ENCODE peak calls at places on chromosomes 13 and 19, in six cellular contexts. A is uterus; O is activated CD8-positive, alpha-beta T cell treated with anti-CD3 and anti-CD28 coated beads for 36 hours; G is AG04450; X is AG09309; C is breast epithelium. J is an unnamed sample.
A peak's percentile ranks its signal among the peaks of the same experiment; 100 is the strongest.

GRCh38 chr19:41705393-41706174 is 2.8 kb upstream of the CEACAM5 start:
- DNase-seq in A (no peak), O (peak; percentile 58), G (no peak), X (no peak), C (no peak), J (no peak)

GRCh38 chr13:34254366-34254765 is 436.4 kb downstream of the RFC3 start:
- DNase-seq in A (no peak), O (no peak), G (no peak), X (no peak), C (no peak), J (no peak)

GRCh38 chr13:27505792-27506191 is 55.4 kb upstream of the MTIF3 start:
- DNase-seq in A (no peak), O (no peak), G (no peak), X (no peak), C (no peak), J (no peak)

GRCh38 chr13:98279473-98280175 is 102.6 kb upstream of the RNF113B start:
- DNase-seq in A (no peak), O (peak; percentile 11), G (no peak), X (no peak), C (no peak), J (no peak)

GRCh38 chr13:101149735-101150380 is 266.4 kb downstream of the NALCN start:
- DNase-seq in A (no peak), O (peak; percentile 8), G (peak; percentile 34), X (no peak), C (no peak), J (no peak)

GRCh38 chr19:1177322-1178114 is 3.5 kb upstream of the SBNO2 start:
- DNase-seq in A (peak; percentile 41), O (no peak), G (peak; percentile 87), X (peak; percentile 93), C (no peak), J (no peak)

GRCh38 chr19:7382694-7383093 is 34.0 kb downstream of the ARHGEF18 start:
- DNase-seq in A (no peak), O (no peak), G (no peak), X (no peak), C (no peak), J (no peak)

GRCh38 chr13:26468203-26468602 is 89.3 kb upstream of the WASF3 start:
- DNase-seq in A (no peak), O (no peak), G (no peak), X (no peak), C (no peak), J (no peak)

GRCh38 chr13:57631607-57632275 is at the start of gene PCDH17:
- DNase-seq in A (no peak), O (peak; percentile 2), G (no peak), X (no peak), C (peak; percentile 50), J (peak; percentile 29)

GRCh38 chr13:94710081-94710809 is 2.1 kb downstream of the SOX21 start:
- DNase-seq in A (no peak), O (no peak), G (no peak), X (no peak), C (no peak), J (no peak)

GRCh38 chr13:32117696-32118095 is 86.1 kb downstream of the FRY start:
- DNase-seq in A (no peak), O (no peak), G (no peak), X (no peak), C (no peak), J (no peak)

GRCh38 chr19:5397804-5398692 is 57.2 kb upstream of the ZNRF4 start:
- DNase-seq in A (no peak), O (peak; percentile 11), G (no peak), X (no peak), C (no peak), J (peak; percentile 40)

GRCh38 chr13:48596128-48596429 is 57.6 kb upstream of the CYSLTR2 start:
- DNase-seq in A (no peak), O (no peak), G (no peak), X (no peak), C (no peak), J (no peak)

GRCh38 chr19:29029271-29029670 is 183.7 kb downstream of the UQCRFS1 start:
- DNase-seq in A (no peak), O (no peak), G (no peak), X (peak; percentile 5), C (no peak), J (no peak)

GRCh38 chr13:43383488-43384165 is 360.2 kb downstream of the DNAJC15 start:
- DNase-seq in A (no peak), O (no peak), G (no peak), X (no peak), C (no peak), J (no peak)

GRCh38 chr13:99285432-99286182 is 21.6 kb downstream of the GPR183 start:
- DNase-seq in A (peak; percentile 45), O (no peak), G (no peak), X (no peak), C (no peak), J (no peak)

GRCh38 chr13:50617134-50617721 is 226.3 kb downstream of the DLEU7 start:
- DNase-seq in A (no peak), O (no peak), G (no peak), X (peak; percentile 96), C (no peak), J (no peak)

GRCh38 chr13:45055902-45056648 is 64.2 kb upstream of the GTF2F2 start:
- DNase-seq in A (peak; percentile 40), O (peak; percentile 49), G (no peak), X (peak; percentile 46), C (no peak), J (no peak)

GRCh38 chr13:44819245-44819644 is 170.0 kb downstream of the NUFIP1 start:
- DNase-seq in A (no peak), O (peak; percentile 27), G (peak; percentile 61), X (no peak), C (no peak), J (no peak)

GRCh38 chr13:38667526-38668094 is 19.3 kb upstream of the FREM2 start:
- DNase-seq in A (no peak), O (no peak), G (no peak), X (no peak), C (no peak), J (no peak)
- TF ChIP-seq CTCF in A (no peak), O (no peak), G (no peak), X (no peak), C (no peak), J (no peak)

GRCh38 chr19:14974488-14974887 is 5.2 kb downstream of the SLC1A6 start:
- DNase-seq in A (no peak), O (no peak), G (no peak), X (no peak), C (no peak), J (no peak)

GRCh38 chr19:14977128-14977527 is 2.5 kb downstream of the SLC1A6 start:
- DNase-seq in A (no peak), O (no peak), G (no peak), X (no peak), C (no peak), J (no peak)

GRCh38 chr19:14979136-14979497 is 547 bp downstream of the SLC1A6 start:
- DNase-seq in A (no peak), O (no peak), G (no peak), X (no peak), C (no peak), J (no peak)

GRCh38 chr19:14978377-14978776 is 1.3 kb downstream of the SLC1A6 start:
- DNase-seq in A (no peak), O (no peak), G (no peak), X (no peak), C (no peak), J (no peak)

GRCh38 chr19:14979498-14980255 is at the start of gene SLC1A6:
- DNase-seq in A (no peak), O (no peak), G (no peak), X (no peak), C (no peak), J (no peak)
- TF ChIP-seq CTCF in A (no peak), O (no peak), G (no peak), X (no peak), C (no peak), J (no peak)

GRCh38 chr13:40387775-40388174 is 278.7 kb downstream of the FOXO1 start:
- DNase-seq in A (no peak), O (no peak), G (no peak), X (no peak), C (no peak), J (no peak)

GRCh38 chr13:40388617-40389016 is 277.8 kb downstream of the FOXO1 start:
- DNase-seq in A (no peak), O (peak; percentile 94), G (no peak), X (no peak), C (no peak), J (no peak)

GRCh38 chr13:40389081-40389641 is 277.3 kb downstream of the FOXO1 start:
- DNase-seq in A (no peak), O (peak; percentile 65), G (no peak), X (no peak), C (no peak), J (no peak)

GRCh38 chr13:40391788-40392187 is 274.7 kb downstream of the FOXO1 start:
- DNase-seq in A (no peak), O (no peak), G (no peak), X (no peak), C (no peak), J (no peak)

DNA sequence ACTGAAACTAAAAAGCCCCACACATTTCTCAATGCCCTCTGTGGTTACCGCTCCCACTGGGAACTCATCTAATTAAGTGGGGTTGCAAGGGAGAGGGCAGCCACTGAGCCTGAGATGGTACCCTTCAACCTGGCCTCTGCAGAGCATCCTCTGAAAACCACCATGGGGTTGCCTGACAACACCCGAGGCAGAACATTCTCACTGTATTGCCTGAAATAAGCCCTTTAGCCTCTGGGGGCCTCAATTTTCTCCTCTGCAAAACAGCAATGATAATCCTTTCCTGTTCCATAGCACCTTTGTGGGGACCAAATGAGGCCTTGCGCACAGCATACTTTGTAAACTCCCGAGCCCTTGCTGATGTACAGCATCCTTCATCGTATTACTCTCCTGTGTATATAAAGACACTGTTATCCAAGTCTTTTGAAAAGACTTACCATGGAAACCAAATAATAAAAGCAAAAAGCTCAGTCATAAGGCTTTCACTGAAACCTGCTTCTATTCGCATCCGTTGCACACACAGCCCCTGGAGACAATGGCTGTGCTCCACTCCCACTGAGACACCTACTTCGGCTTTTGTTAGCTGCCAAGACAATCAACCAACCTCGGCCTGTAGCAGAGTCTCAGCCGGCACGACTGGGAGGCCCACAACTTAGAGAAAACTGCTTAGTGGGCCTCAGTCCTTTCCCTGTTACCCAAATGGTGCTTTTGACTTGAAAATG is 276.0 kb downstream of the FOXO1 start:
- DNase-seq in A (no peak), O (peak; percentile 14), G (no peak), X (no peak), C (no peak), J (no peak)
- TF ChIP-seq CTCF in A (no peak), O (peak; percentile 19), G (no peak), X (no peak), C (no peak), J (no peak)

DNA sequence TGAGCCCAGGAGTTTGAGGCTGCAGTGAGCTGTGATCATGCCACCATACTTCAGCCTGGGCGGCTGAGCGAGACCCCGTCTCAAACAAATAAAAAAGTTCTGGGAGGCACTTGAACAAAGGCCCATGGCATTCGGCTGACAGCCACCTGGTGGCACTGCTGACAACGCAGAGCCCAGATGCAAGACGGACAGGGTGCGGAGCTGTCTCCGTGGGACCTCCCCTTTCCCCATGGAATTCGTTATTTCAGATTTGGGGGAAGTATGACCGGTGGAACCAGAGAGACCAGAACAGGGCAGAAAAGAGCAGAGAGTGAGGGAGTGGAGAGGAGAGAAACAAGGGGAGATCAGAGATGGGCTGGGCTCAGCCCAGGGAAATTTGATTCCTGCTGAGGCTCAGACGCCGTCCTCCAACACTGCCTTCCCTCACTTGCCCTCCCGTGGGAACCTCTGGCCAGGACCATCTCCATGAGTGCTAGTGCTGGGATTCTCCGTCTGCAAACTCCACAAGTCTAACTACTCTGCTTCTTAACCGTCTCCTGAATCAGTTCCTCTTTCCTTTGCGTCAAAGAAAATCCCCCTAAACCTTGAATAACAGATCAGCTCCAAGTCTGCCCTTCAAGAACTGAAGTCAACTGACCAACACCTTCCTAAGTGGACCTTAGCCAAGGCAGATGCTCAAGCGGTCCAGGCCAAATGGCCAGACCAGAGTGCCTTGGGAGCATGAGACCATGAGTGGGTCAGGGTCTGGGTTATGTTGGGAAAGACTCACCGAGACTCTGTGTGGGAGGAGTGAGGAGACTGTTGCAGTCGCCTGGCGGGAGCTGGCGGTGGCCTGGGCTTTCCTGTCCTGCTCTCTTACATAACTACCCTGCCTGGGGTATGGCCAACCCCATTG is 11.9 kb upstream of the ATF5 start:
- DNase-seq in A (no peak), O (no peak), G (no peak), X (no peak), C (no peak), J (no peak)
- TF ChIP-seq CTCF in A (no peak), O (no peak), G (no peak), X (no peak), C (no peak), J (no peak)

J was measured in mesothelial cell of epicardium.